ENCODE peak calls at places on chromosomes 16 and 17, in seven cellular contexts. X is progenitor cell of endocrine pancreas, N is heart left ventricle, J is H1, W is Calu3, B is brain microvascular endothelial cell, R is neural crest cell. C is an unnamed sample.

GRCh38 chr17:39197380-39198185 is at the start of gene CACNB1:
- DNase-seq in X (peak), N (peak), J (no peak), W (peak), B (peak), R (peak), C (peak)

GRCh38 chr17:81069084-81069645 is 34.2 kb downstream of the BAIAP2 start:
- DNase-seq in X (no peak), N (peak), J (no peak), W (no peak), B (no peak), R (no peak), C (no peak)

GRCh38 chr16:56351481-56351880 is 73.9 kb downstream of the AMFR start:
- DNase-seq in X (no peak), N (no peak), J (no peak), W (no peak), B (no peak), R (no peak), C (no peak)

GRCh38 chr17:76909971-76910760 is 42.0 kb downstream of the MGAT5B start:
- DNase-seq in X (peak), N (peak), J (peak), W (peak), B (peak), R (peak), C (peak)

GRCh38 chr17:5631958-5632357 is 47.6 kb upstream of the NLRP1 start:
- DNase-seq in X (no peak), N (no peak), J (no peak), W (no peak), B (no peak), R (no peak), C (no peak)

GRCh38 chr16:85146922-85147651 is 34.8 kb upstream of the CIBAR2 start:
- DNase-seq in X (no peak), N (no peak), J (no peak), W (no peak), B (no peak), R (no peak), C (no peak)

GRCh38 chr17:31537558-31537957 is 146.1 kb downstream of the RAB11FIP4 start:
- DNase-seq in X (no peak), N (no peak), J (no peak), W (no peak), B (no peak), R (no peak), C (no peak)

GRCh38 chr17:37848690-37849616 is 75.3 kb upstream of the TBC1D3K start:
- DNase-seq in X (no peak), N (no peak), J (no peak), W (peak), B (peak), R (no peak), C (no peak)

GRCh38 chr17:44257815-44258750 is 9.9 kb downstream of the SLC4A1 start:
- DNase-seq in X (no peak), N (no peak), J (no peak), W (no peak), B (no peak), R (no peak), C (no peak)

GRCh38 chr16:87931504-87931903 is 4.8 kb downstream of the CA5A start:
- DNase-seq in X (no peak), N (no peak), J (no peak), W (no peak), B (peak), R (no peak), C (no peak)

DNA sequence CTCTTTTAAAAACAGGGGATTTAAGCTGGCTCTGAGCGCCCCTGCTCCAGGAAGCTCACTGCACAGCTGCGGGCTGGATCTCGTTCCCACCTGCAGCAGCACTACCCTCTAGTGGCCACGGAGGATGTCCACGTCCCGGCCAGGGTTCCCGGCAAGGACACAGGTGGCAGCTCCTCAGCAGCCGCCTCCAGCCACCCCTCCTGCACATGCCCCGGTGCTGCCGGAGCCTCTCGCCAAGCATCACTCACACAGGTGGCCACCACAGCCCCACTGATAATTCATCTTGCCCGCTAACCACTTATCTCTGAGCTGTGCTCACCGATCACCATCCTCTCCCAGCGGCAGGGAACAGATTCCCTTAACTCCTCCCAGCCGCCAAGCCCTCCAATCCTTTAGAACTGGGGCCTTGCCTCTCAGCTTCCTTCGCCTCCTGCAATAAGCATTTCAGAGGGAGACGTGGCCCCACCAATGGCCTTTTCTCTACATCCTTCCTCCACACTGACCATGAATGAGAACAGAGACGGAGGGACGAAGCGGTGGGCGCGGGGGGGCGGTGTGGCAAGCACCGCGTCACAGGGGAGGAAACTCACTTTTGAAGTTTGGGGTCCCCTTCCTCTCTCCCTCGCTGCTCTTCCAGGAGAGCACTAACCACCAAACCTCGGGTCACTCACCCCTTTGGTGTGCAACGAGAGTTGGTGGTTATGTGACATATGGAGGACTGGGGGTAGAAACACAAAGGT is 222.1 kb downstream of the RBFOX3 start:
- DNase-seq in X (peak), N (peak), J (peak), W (peak), B (peak), R (peak), C (no peak)
- TF ChIP-seq CTCF in X (peak), N (peak), J (peak), W (peak), B (peak), R (peak), C (peak)

GRCh38 chr17:58219007-58219788 is at the start of gene MKS1:
- DNase-seq in X (peak), N (peak), J (peak), W (peak), B (peak), R (peak), C (peak)
- TF ChIP-seq CTCF in X (peak), N (peak), J (peak), W (peak), B (peak), R (peak), C (peak)

GRCh38 chr16:15608398-15609285 is 34.3 kb downstream of the MARF1 start:
- DNase-seq in X (no peak), N (no peak), J (no peak), W (no peak), B (no peak), R (no peak), C (no peak)
- TF ChIP-seq CTCF in X (no peak), N (no peak), J (no peak), W (no peak), B (no peak), R (no peak), C (no peak)

DNA sequence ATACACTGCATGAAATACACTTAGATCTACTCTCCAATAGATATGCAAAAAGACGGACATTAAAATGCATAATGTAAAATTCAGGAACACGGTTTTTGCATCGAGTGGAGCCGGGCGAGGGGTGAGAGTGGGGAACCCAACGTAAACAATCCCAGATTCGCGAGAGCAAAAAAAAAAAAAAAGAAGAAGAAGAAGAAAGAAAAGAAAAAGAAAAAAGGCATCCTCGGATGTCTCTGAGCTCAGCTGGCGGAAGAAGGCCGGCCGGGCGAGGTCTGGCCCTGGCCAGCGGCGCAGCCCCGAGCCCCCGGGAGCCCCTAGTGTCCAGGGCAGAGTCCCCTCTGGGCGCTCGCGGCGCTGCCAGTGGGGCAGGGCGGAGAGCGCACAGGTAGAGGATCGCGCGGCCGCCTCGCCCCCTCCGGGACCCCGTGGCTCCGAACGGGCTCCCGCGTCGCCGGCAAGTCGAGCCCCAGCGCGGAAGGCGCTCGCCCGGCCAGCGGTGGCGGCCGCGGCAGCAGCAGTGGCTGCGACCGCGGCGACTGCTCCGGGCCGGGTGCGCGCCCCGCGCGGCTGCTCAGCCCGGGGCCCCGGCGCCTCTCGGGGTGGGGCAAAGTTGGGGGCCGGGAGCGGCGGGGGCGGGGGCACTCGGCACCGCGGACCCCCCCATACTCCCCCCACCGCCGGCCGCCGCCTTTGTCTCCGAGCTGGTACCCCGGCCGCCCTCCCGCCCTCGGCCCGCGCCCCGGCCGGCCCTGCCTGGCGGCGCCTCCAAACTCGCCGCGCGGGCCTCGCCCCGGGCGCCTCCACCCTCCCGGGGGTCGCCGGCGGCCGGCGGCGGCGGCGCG is 9.7 kb upstream of the ZFHX3 start:
- DNase-seq in X (peak), N (peak), J (no peak), W (peak), B (no peak), R (no peak), C (no peak)
- TF ChIP-seq CTCF in X (peak), N (peak), J (no peak), W (peak), B (peak), R (peak), C (peak)